ENCODE peak calls at places on chromosomes 11 and 22, in ten cellular contexts. One of them, this sample, is unnamed.

GRCh38 chr11:134207538-134208239 is 16.1 kb downstream of the NCAPD3 start:
- DNase-seq in CD8-positive, alpha-beta T cell: peak
- DNase-seq in pancreas: no peak
- DNase-seq in Panc1: no peak
- DNase-seq in H9: peak
- DNase-seq in sigmoid colon: no peak
- DNase-seq in CD4-positive, alpha-beta T cell: peak
- DNase-seq in left ventricle myocardium inferior: peak
- DNase-seq in CD8-positive, alpha-beta memory T cell: peak
- DNase-seq in heart left ventricle: no peak
- DNase-seq in this sample: no peak

GRCh38 chr11:119891392-119891791 is 162.4 kb upstream of the NECTIN1 start:
- DNase-seq in CD8-positive, alpha-beta T cell: no peak
- DNase-seq in pancreas: no peak
- DNase-seq in Panc1: no peak
- DNase-seq in H9: no peak
- DNase-seq in sigmoid colon: no peak
- DNase-seq in CD4-positive, alpha-beta T cell: no peak
- DNase-seq in left ventricle myocardium inferior: peak
- DNase-seq in CD8-positive, alpha-beta memory T cell: no peak
- DNase-seq in heart left ventricle: peak
- DNase-seq in this sample: no peak

GRCh38 chr11:27571151-27571840 is 64.7 kb upstream of the LIN7C start:
- DNase-seq in CD8-positive, alpha-beta T cell: no peak
- DNase-seq in pancreas: no peak
- DNase-seq in Panc1: no peak
- DNase-seq in H9: no peak
- DNase-seq in sigmoid colon: no peak
- DNase-seq in CD4-positive, alpha-beta T cell: no peak
- DNase-seq in left ventricle myocardium inferior: no peak
- DNase-seq in CD8-positive, alpha-beta memory T cell: no peak
- DNase-seq in heart left ventricle: no peak
- DNase-seq in this sample: no peak

GRCh38 chr11:73189315-73189714 is 28.8 kb upstream of the P2RY2 start:
- DNase-seq in CD8-positive, alpha-beta T cell: no peak
- DNase-seq in pancreas: no peak
- DNase-seq in Panc1: no peak
- DNase-seq in H9: no peak
- DNase-seq in sigmoid colon: peak
- DNase-seq in CD4-positive, alpha-beta T cell: no peak
- DNase-seq in left ventricle myocardium inferior: no peak
- DNase-seq in CD8-positive, alpha-beta memory T cell: no peak
- DNase-seq in heart left ventricle: no peak
- DNase-seq in this sample: no peak

GRCh38 chr11:97860237-97860636 is 1160.5 kb upstream of the CNTN5 start:
- DNase-seq in CD8-positive, alpha-beta T cell: no peak
- DNase-seq in pancreas: no peak
- DNase-seq in Panc1: no peak
- DNase-seq in H9: no peak
- DNase-seq in sigmoid colon: no peak
- DNase-seq in CD4-positive, alpha-beta T cell: no peak
- DNase-seq in left ventricle myocardium inferior: no peak
- DNase-seq in CD8-positive, alpha-beta memory T cell: no peak
- DNase-seq in heart left ventricle: no peak
- DNase-seq in this sample: no peak

GRCh38 chr11:68142028-68142412 is 20.8 kb upstream of the CHKA start:
- DNase-seq in CD8-positive, alpha-beta T cell: peak
- DNase-seq in pancreas: peak
- DNase-seq in Panc1: no peak
- DNase-seq in H9: no peak
- DNase-seq in sigmoid colon: no peak
- DNase-seq in CD4-positive, alpha-beta T cell: no peak
- DNase-seq in left ventricle myocardium inferior: no peak
- DNase-seq in CD8-positive, alpha-beta memory T cell: no peak
- DNase-seq in heart left ventricle: no peak
- DNase-seq in this sample: no peak

GRCh38 chr22:44191036-44191454 is 10.3 kb downstream of the PARVG start:
- DNase-seq in CD8-positive, alpha-beta T cell: no peak
- DNase-seq in pancreas: no peak
- DNase-seq in Panc1: no peak
- DNase-seq in H9: no peak
- DNase-seq in sigmoid colon: peak
- DNase-seq in CD4-positive, alpha-beta T cell: no peak
- DNase-seq in left ventricle myocardium inferior: no peak
- DNase-seq in CD8-positive, alpha-beta memory T cell: no peak
- DNase-seq in heart left ventricle: no peak
- DNase-seq in this sample: no peak

GRCh38 chr11:2576116-2576515 is 123.7 kb downstream of the KCNQ1OT1 start:
- DNase-seq in CD8-positive, alpha-beta T cell: no peak
- DNase-seq in pancreas: peak
- DNase-seq in Panc1: no peak
- DNase-seq in H9: peak
- DNase-seq in sigmoid colon: no peak
- DNase-seq in CD4-positive, alpha-beta T cell: no peak
- DNase-seq in left ventricle myocardium inferior: no peak
- DNase-seq in CD8-positive, alpha-beta memory T cell: no peak
- DNase-seq in heart left ventricle: peak
- DNase-seq in this sample: no peak

GRCh38 chr11:61650781-61651571 is 29.2 kb upstream of the DAGLA start:
- DNase-seq in CD8-positive, alpha-beta T cell: no peak
- DNase-seq in pancreas: peak
- DNase-seq in Panc1: no peak
- DNase-seq in H9: peak
- DNase-seq in sigmoid colon: no peak
- DNase-seq in CD4-positive, alpha-beta T cell: no peak
- DNase-seq in left ventricle myocardium inferior: no peak
- DNase-seq in CD8-positive, alpha-beta memory T cell: no peak
- DNase-seq in heart left ventricle: no peak
- DNase-seq in this sample: no peak

GRCh38 chr22:25714070-25714469 is 27.9 kb upstream of the MYO18B start:
- DNase-seq in CD8-positive, alpha-beta T cell: no peak
- DNase-seq in pancreas: no peak
- DNase-seq in Panc1: no peak
- DNase-seq in H9: no peak
- DNase-seq in sigmoid colon: no peak
- DNase-seq in CD4-positive, alpha-beta T cell: no peak
- DNase-seq in left ventricle myocardium inferior: no peak
- DNase-seq in CD8-positive, alpha-beta memory T cell: no peak
- DNase-seq in heart left ventricle: no peak
- DNase-seq in this sample: no peak

GRCh38 chr11:98455500-98456186 is 565.1 kb upstream of the CNTN5 start:
- DNase-seq in CD8-positive, alpha-beta T cell: no peak
- DNase-seq in pancreas: no peak
- DNase-seq in Panc1: no peak
- DNase-seq in H9: peak
- DNase-seq in sigmoid colon: no peak
- DNase-seq in CD4-positive, alpha-beta T cell: no peak
- DNase-seq in left ventricle myocardium inferior: no peak
- DNase-seq in CD8-positive, alpha-beta memory T cell: no peak
- DNase-seq in heart left ventricle: no peak
- DNase-seq in this sample: no peak

GRCh38 chr22:29524440-29525191 is 28.9 kb downstream of the THOC5 start:
- DNase-seq in CD8-positive, alpha-beta T cell: peak
- DNase-seq in pancreas: no peak
- DNase-seq in Panc1: peak
- DNase-seq in H9: peak
- DNase-seq in sigmoid colon: no peak
- DNase-seq in CD4-positive, alpha-beta T cell: no peak
- DNase-seq in left ventricle myocardium inferior: peak
- DNase-seq in CD8-positive, alpha-beta memory T cell: no peak
- DNase-seq in heart left ventricle: no peak
- DNase-seq in this sample: no peak

GRCh38 chr11:125263268-125263790 is 98.8 kb downstream of the PKNOX2 start:
- DNase-seq in CD8-positive, alpha-beta T cell: no peak
- DNase-seq in pancreas: peak
- DNase-seq in Panc1: no peak
- DNase-seq in H9: peak
- DNase-seq in sigmoid colon: peak
- DNase-seq in CD4-positive, alpha-beta T cell: no peak
- DNase-seq in left ventricle myocardium inferior: peak
- DNase-seq in CD8-positive, alpha-beta memory T cell: no peak
- DNase-seq in heart left ventricle: peak
- DNase-seq in this sample: no peak

GRCh38 chr11:96105197-96105895 is 181.4 kb upstream of the MTMR2 start:
- DNase-seq in CD8-positive, alpha-beta T cell: no peak
- DNase-seq in pancreas: no peak
- DNase-seq in Panc1: no peak
- DNase-seq in H9: no peak
- DNase-seq in sigmoid colon: no peak
- DNase-seq in CD4-positive, alpha-beta T cell: no peak
- DNase-seq in left ventricle myocardium inferior: no peak
- DNase-seq in CD8-positive, alpha-beta memory T cell: no peak
- DNase-seq in heart left ventricle: no peak
- DNase-seq in this sample: no peak
- H3K27ac ChIP-seq in CD8-positive, alpha-beta T cell: peak
- H3K27ac ChIP-seq in pancreas: no peak
- H3K27ac ChIP-seq in Panc1: no peak
- H3K27ac ChIP-seq in H9: no peak
- H3K27ac ChIP-seq in sigmoid colon: no peak
- H3K27ac ChIP-seq in CD4-positive, alpha-beta T cell: no peak
- H3K27ac ChIP-seq in left ventricle myocardium inferior: no peak
- H3K27ac ChIP-seq in CD8-positive, alpha-beta memory T cell: no peak
- H3K27ac ChIP-seq in heart left ventricle: no peak
- H3K27ac ChIP-seq in this sample: no peak

GRCh38 chr11:803770-804598 is 1.0 kb downstream of the PIDD1 start:
- DNase-seq in CD8-positive, alpha-beta T cell: no peak
- DNase-seq in pancreas: no peak
- DNase-seq in Panc1: no peak
- DNase-seq in H9: no peak
- DNase-seq in sigmoid colon: no peak
- DNase-seq in CD4-positive, alpha-beta T cell: no peak
- DNase-seq in left ventricle myocardium inferior: no peak
- DNase-seq in CD8-positive, alpha-beta memory T cell: no peak
- DNase-seq in heart left ventricle: no peak
- DNase-seq in this sample: no peak
- H3K27ac ChIP-seq in CD8-positive, alpha-beta T cell: peak
- H3K27ac ChIP-seq in pancreas: no peak
- H3K27ac ChIP-seq in Panc1: peak
- H3K27ac ChIP-seq in H9: no peak
- H3K27ac ChIP-seq in sigmoid colon: peak
- H3K27ac ChIP-seq in CD4-positive, alpha-beta T cell: peak
- H3K27ac ChIP-seq in left ventricle myocardium inferior: peak
- H3K27ac ChIP-seq in CD8-positive, alpha-beta memory T cell: peak
- H3K27ac ChIP-seq in heart left ventricle: no peak
- H3K27ac ChIP-seq in this sample: no peak

GRCh38 chr11:122198291-122198983 is 82.4 kb upstream of the BLID start:
- DNase-seq in CD8-positive, alpha-beta T cell: no peak
- DNase-seq in pancreas: no peak
- DNase-seq in Panc1: no peak
- DNase-seq in H9: no peak
- DNase-seq in sigmoid colon: no peak
- DNase-seq in CD4-positive, alpha-beta T cell: no peak
- DNase-seq in left ventricle myocardium inferior: no peak
- DNase-seq in CD8-positive, alpha-beta memory T cell: no peak
- DNase-seq in heart left ventricle: no peak
- DNase-seq in this sample: no peak
- H3K27ac ChIP-seq in CD8-positive, alpha-beta T cell: no peak
- H3K27ac ChIP-seq in pancreas: no peak
- H3K27ac ChIP-seq in Panc1: peak
- H3K27ac ChIP-seq in H9: no peak
- H3K27ac ChIP-seq in sigmoid colon: peak
- H3K27ac ChIP-seq in CD4-positive, alpha-beta T cell: no peak
- H3K27ac ChIP-seq in left ventricle myocardium inferior: no peak
- H3K27ac ChIP-seq in CD8-positive, alpha-beta memory T cell: no peak
- H3K27ac ChIP-seq in heart left ventricle: no peak
- H3K27ac ChIP-seq in this sample: peak

GRCh38 chr22:28029201-28029948 is 110.3 kb upstream of the PITPNB start:
- DNase-seq in CD8-positive, alpha-beta T cell: no peak
- DNase-seq in pancreas: peak
- DNase-seq in Panc1: no peak
- DNase-seq in H9: no peak
- DNase-seq in sigmoid colon: no peak
- DNase-seq in CD4-positive, alpha-beta T cell: no peak
- DNase-seq in left ventricle myocardium inferior: peak
- DNase-seq in CD8-positive, alpha-beta memory T cell: no peak
- DNase-seq in heart left ventricle: peak
- DNase-seq in this sample: no peak
- H3K27ac ChIP-seq in CD8-positive, alpha-beta T cell: no peak
- H3K27ac ChIP-seq in pancreas: peak
- H3K27ac ChIP-seq in Panc1: no peak
- H3K27ac ChIP-seq in H9: no peak
- H3K27ac ChIP-seq in sigmoid colon: peak
- H3K27ac ChIP-seq in CD4-positive, alpha-beta T cell: no peak
- H3K27ac ChIP-seq in left ventricle myocardium inferior: peak
- H3K27ac ChIP-seq in CD8-positive, alpha-beta memory T cell: no peak
- H3K27ac ChIP-seq in heart left ventricle: peak
- H3K27ac ChIP-seq in this sample: no peak

GRCh38 chr11:12411395-12411794 is 34.0 kb downstream of the PARVA start:
- DNase-seq in CD8-positive, alpha-beta T cell: no peak
- DNase-seq in pancreas: no peak
- DNase-seq in Panc1: no peak
- DNase-seq in H9: no peak
- DNase-seq in sigmoid colon: no peak
- DNase-seq in CD4-positive, alpha-beta T cell: no peak
- DNase-seq in left ventricle myocardium inferior: no peak
- DNase-seq in CD8-positive, alpha-beta memory T cell: no peak
- DNase-seq in heart left ventricle: no peak
- DNase-seq in this sample: no peak
- H3K27ac ChIP-seq in CD8-positive, alpha-beta T cell: no peak
- H3K27ac ChIP-seq in pancreas: no peak
- H3K27ac ChIP-seq in Panc1: peak
- H3K27ac ChIP-seq in H9: no peak
- H3K27ac ChIP-seq in sigmoid colon: peak
- H3K27ac ChIP-seq in CD4-positive, alpha-beta T cell: no peak
- H3K27ac ChIP-seq in left ventricle myocardium inferior: peak
- H3K27ac ChIP-seq in CD8-positive, alpha-beta memory T cell: no peak
- H3K27ac ChIP-seq in heart left ventricle: no peak
- H3K27ac ChIP-seq in this sample: peak

GRCh38 chr11:36300651-36301050 is 4.6 kb downstream of the PRR5L start:
- DNase-seq in CD8-positive, alpha-beta T cell: no peak
- DNase-seq in pancreas: peak
- DNase-seq in Panc1: no peak
- DNase-seq in H9: no peak
- DNase-seq in sigmoid colon: peak
- DNase-seq in CD4-positive, alpha-beta T cell: no peak
- DNase-seq in left ventricle myocardium inferior: peak
- DNase-seq in CD8-positive, alpha-beta memory T cell: no peak
- DNase-seq in heart left ventricle: peak
- DNase-seq in this sample: no peak
- H3K27ac ChIP-seq in CD8-positive, alpha-beta T cell: no peak
- H3K27ac ChIP-seq in pancreas: no peak
- H3K27ac ChIP-seq in Panc1: no peak
- H3K27ac ChIP-seq in H9: no peak
- H3K27ac ChIP-seq in sigmoid colon: no peak
- H3K27ac ChIP-seq in CD4-positive, alpha-beta T cell: no peak
- H3K27ac ChIP-seq in left ventricle myocardium inferior: no peak
- H3K27ac ChIP-seq in CD8-positive, alpha-beta memory T cell: no peak
- H3K27ac ChIP-seq in heart left ventricle: no peak
- H3K27ac ChIP-seq in this sample: no peak

GRCh38 chr11:66101055-66101454 is 31.0 kb downstream of the PACS1 start:
- DNase-seq in CD8-positive, alpha-beta T cell: no peak
- DNase-seq in pancreas: no peak
- DNase-seq in Panc1: no peak
- DNase-seq in H9: no peak
- DNase-seq in sigmoid colon: no peak
- DNase-seq in CD4-positive, alpha-beta T cell: no peak
- DNase-seq in left ventricle myocardium inferior: no peak
- DNase-seq in CD8-positive, alpha-beta memory T cell: no peak
- DNase-seq in heart left ventricle: no peak
- DNase-seq in this sample: no peak
- H3K27ac ChIP-seq in CD8-positive, alpha-beta T cell: peak
- H3K27ac ChIP-seq in pancreas: peak
- H3K27ac ChIP-seq in Panc1: no peak
- H3K27ac ChIP-seq in H9: no peak
- H3K27ac ChIP-seq in sigmoid colon: no peak
- H3K27ac ChIP-seq in CD4-positive, alpha-beta T cell: peak
- H3K27ac ChIP-seq in left ventricle myocardium inferior: peak
- H3K27ac ChIP-seq in CD8-positive, alpha-beta memory T cell: no peak
- H3K27ac ChIP-seq in heart left ventricle: no peak
- H3K27ac ChIP-seq in this sample: peak

GRCh38 chr11:118238947-118239346 is 13.2 kb downstream of the MPZL3 start:
- DNase-seq in CD8-positive, alpha-beta T cell: no peak
- DNase-seq in pancreas: no peak
- DNase-seq in Panc1: no peak
- DNase-seq in H9: no peak
- DNase-seq in sigmoid colon: no peak
- DNase-seq in CD4-positive, alpha-beta T cell: no peak
- DNase-seq in left ventricle myocardium inferior: no peak
- DNase-seq in CD8-positive, alpha-beta memory T cell: no peak
- DNase-seq in heart left ventricle: no peak
- DNase-seq in this sample: no peak
- H3K27ac ChIP-seq in CD8-positive, alpha-beta T cell: no peak
- H3K27ac ChIP-seq in pancreas: no peak
- H3K27ac ChIP-seq in Panc1: no peak
- H3K27ac ChIP-seq in H9: no peak
- H3K27ac ChIP-seq in sigmoid colon: no peak
- H3K27ac ChIP-seq in CD4-positive, alpha-beta T cell: no peak
- H3K27ac ChIP-seq in left ventricle myocardium inferior: peak
- H3K27ac ChIP-seq in CD8-positive, alpha-beta memory T cell: no peak
- H3K27ac ChIP-seq in heart left ventricle: no peak
- H3K27ac ChIP-seq in this sample: no peak

This sample was measured in epithelial cell of prostate.